ENCODE peak calls at places on chromosomes 16 and 17, in five cellular contexts. One of them, this sample, is unnamed.

GRCh38 chr17:27993723-27994310 is 48.7 kb upstream of the NLK start:
- DNase-seq in nucleus accumbens: peak
- DNase-seq in SW 1271: no peak
- DNase-seq in mesenchymal stem cell: no peak
- DNase-seq in SK-N-SH: no peak
- DNase-seq in this sample: no peak

GRCh38 chr16:27972500-27972899 is 91.0 kb downstream of the GSG1L start:
- DNase-seq in nucleus accumbens: no peak
- DNase-seq in mesenchymal stem cell: peak
- DNase-seq in SK-N-SH: peak
- DNase-seq in SW 1271: peak
- DNase-seq in this sample: no peak

GRCh38 chr16:88303890-88304819 is 78.6 kb upstream of the ZNF469 start:
- DNase-seq in SK-N-SH: no peak
- DNase-seq in mesenchymal stem cell: peak
- DNase-seq in SW 1271: no peak
- DNase-seq in nucleus accumbens: no peak
- DNase-seq in this sample: no peak

GRCh38 chr17:61739002-61739401 is 124.3 kb downstream of the BRIP1 start:
- DNase-seq in nucleus accumbens: no peak
- DNase-seq in SK-N-SH: no peak
- DNase-seq in mesenchymal stem cell: no peak
- DNase-seq in SW 1271: no peak
- DNase-seq in this sample: no peak

GRCh38 chr16:54145881-54146280 is 140.7 kb downstream of the IRX3 start:
- DNase-seq in SW 1271: no peak
- DNase-seq in SK-N-SH: no peak
- DNase-seq in mesenchymal stem cell: no peak
- DNase-seq in nucleus accumbens: no peak
- DNase-seq in this sample: no peak

GRCh38 chr17:13646411-13646810 is 44.7 kb upstream of the HS3ST3A1 start:
- DNase-seq in SW 1271: no peak
- DNase-seq in SK-N-SH: no peak
- DNase-seq in nucleus accumbens: no peak
- DNase-seq in mesenchymal stem cell: peak
- DNase-seq in this sample: no peak

GRCh38 chr16:50548659-50549560 is 714 bp downstream of the NKD1 start:
- DNase-seq in mesenchymal stem cell: peak
- DNase-seq in SK-N-SH: peak
- DNase-seq in nucleus accumbens: no peak
- DNase-seq in SW 1271: no peak
- DNase-seq in this sample: no peak

GRCh38 chr17:21089145-21089544 is 37.6 kb upstream of the DHRS7B start:
- DNase-seq in nucleus accumbens: no peak
- DNase-seq in SW 1271: no peak
- DNase-seq in mesenchymal stem cell: peak
- DNase-seq in SK-N-SH: no peak
- DNase-seq in this sample: no peak

GRCh38 chr17:38705803-38706624 is 941 bp downstream of the MLLT6 start:
- DNase-seq in SW 1271: peak
- DNase-seq in SK-N-SH: peak
- DNase-seq in mesenchymal stem cell: peak
- DNase-seq in nucleus accumbens: peak
- DNase-seq in this sample: no peak

GRCh38 chr16:56632160-56632847 is at the start of gene MT1M:
- DNase-seq in SK-N-SH: peak
- DNase-seq in nucleus accumbens: peak
- DNase-seq in SW 1271: no peak
- DNase-seq in mesenchymal stem cell: peak
- DNase-seq in this sample: no peak

GRCh38 chr16:51167170-51167710 is 16.2 kb upstream of the SALL1 start:
- DNase-seq in nucleus accumbens: no peak
- DNase-seq in SW 1271: no peak
- DNase-seq in mesenchymal stem cell: no peak
- DNase-seq in SK-N-SH: no peak
- DNase-seq in this sample: no peak

GRCh38 chr16:56643080-56643778 is 4.8 kb downstream of the MT1A start:
- DNase-seq in SW 1271: no peak
- DNase-seq in SK-N-SH: no peak
- DNase-seq in mesenchymal stem cell: no peak
- DNase-seq in nucleus accumbens: no peak
- DNase-seq in this sample: no peak

This sample was measured in pulmonary artery endothelial cell.